ENCODE peak calls at places on chromosomes 12 and 14, in ten cellular contexts. One of them, this sample, is unnamed.

GRCh38 chr12:57342207-57342691 is 88.6 kb downstream of the R3HDM2 start:
- DNase-seq in psoas muscle: no peak
- DNase-seq in stimulated activated CD8-positive, alpha-beta memory T cell treated with anti-CD3 and anti-CD28 coated beads, Interleukin-12 subunit alpha, Interleukin-12 subunit beta, amount 100 ng/mL, for 4 hours: no peak
- DNase-seq in glutamatergic neuron: peak; percentile 40
- DNase-seq in NCI-H1694 treated with DMSO at 0.1 percent for 48 hours: peak; percentile 53
- DNase-seq in hypothalamus: no peak
- DNase-seq in upper lobe of right lung: no peak
- DNase-seq in AG04450: peak; percentile 4
- DNase-seq in GM04504: no peak
- DNase-seq in ELF-1: peak; percentile 46
- DNase-seq in this sample: peak; percentile 3

GRCh38 chr14:84036863-84037262 is 1493.1 kb upstream of the FLRT2 start:
- DNase-seq in glutamatergic neuron: no peak
- DNase-seq in AG04450: no peak
- DNase-seq in stimulated activated CD8-positive, alpha-beta memory T cell treated with anti-CD3 and anti-CD28 coated beads, Interleukin-12 subunit alpha, Interleukin-12 subunit beta, amount 100 ng/mL, for 4 hours: no peak
- DNase-seq in hypothalamus: no peak
- DNase-seq in NCI-H1694 treated with DMSO at 0.1 percent for 48 hours: no peak
- DNase-seq in ELF-1: peak; percentile 5
- DNase-seq in upper lobe of right lung: no peak
- DNase-seq in psoas muscle: no peak
- DNase-seq in GM04504: peak; percentile 65
- DNase-seq in this sample: no peak

GRCh38 chr12:28313631-28314030 is 123.4 kb downstream of the CCDC91 start:
- DNase-seq in AG04450: peak; percentile 3
- DNase-seq in glutamatergic neuron: no peak
- DNase-seq in stimulated activated CD8-positive, alpha-beta memory T cell treated with anti-CD3 and anti-CD28 coated beads, Interleukin-12 subunit alpha, Interleukin-12 subunit beta, amount 100 ng/mL, for 4 hours: no peak
- DNase-seq in GM04504: no peak
- DNase-seq in hypothalamus: no peak
- DNase-seq in ELF-1: no peak
- DNase-seq in NCI-H1694 treated with DMSO at 0.1 percent for 48 hours: no peak
- DNase-seq in upper lobe of right lung: no peak
- DNase-seq in psoas muscle: no peak
- DNase-seq in this sample: no peak

GRCh38 chr12:103901518-103902173 is 28.6 kb upstream of the HSP90B1 start:
- DNase-seq in stimulated activated CD8-positive, alpha-beta memory T cell treated with anti-CD3 and anti-CD28 coated beads, Interleukin-12 subunit alpha, Interleukin-12 subunit beta, amount 100 ng/mL, for 4 hours: no peak
- DNase-seq in upper lobe of right lung: no peak
- DNase-seq in hypothalamus: no peak
- DNase-seq in glutamatergic neuron: no peak
- DNase-seq in psoas muscle: no peak
- DNase-seq in NCI-H1694 treated with DMSO at 0.1 percent for 48 hours: no peak
- DNase-seq in ELF-1: no peak
- DNase-seq in AG04450: no peak
- DNase-seq in GM04504: no peak
- DNase-seq in this sample: no peak

GRCh38 chr14:99181804-99182520 is 90.0 kb downstream of the BCL11B start:
- DNase-seq in ELF-1: no peak
- DNase-seq in stimulated activated CD8-positive, alpha-beta memory T cell treated with anti-CD3 and anti-CD28 coated beads, Interleukin-12 subunit alpha, Interleukin-12 subunit beta, amount 100 ng/mL, for 4 hours: no peak
- DNase-seq in GM04504: no peak
- DNase-seq in glutamatergic neuron: no peak
- DNase-seq in psoas muscle: no peak
- DNase-seq in AG04450: no peak
- DNase-seq in NCI-H1694 treated with DMSO at 0.1 percent for 48 hours: no peak
- DNase-seq in upper lobe of right lung: no peak
- DNase-seq in hypothalamus: no peak
- DNase-seq in this sample: no peak

GRCh38 chr12:120181991-120182631 is 12.4 kb downstream of the GCN1 start:
- DNase-seq in glutamatergic neuron: no peak
- DNase-seq in hypothalamus: no peak
- DNase-seq in upper lobe of right lung: no peak
- DNase-seq in psoas muscle: peak; percentile 79
- DNase-seq in stimulated activated CD8-positive, alpha-beta memory T cell treated with anti-CD3 and anti-CD28 coated beads, Interleukin-12 subunit alpha, Interleukin-12 subunit beta, amount 100 ng/mL, for 4 hours: no peak
- DNase-seq in GM04504: no peak
- DNase-seq in NCI-H1694 treated with DMSO at 0.1 percent for 48 hours: no peak
- DNase-seq in AG04450: no peak
- DNase-seq in ELF-1: peak; percentile 83
- DNase-seq in this sample: no peak

GRCh38 chr14:81886588-81886987 is 352.9 kb upstream of the SEL1L start:
- DNase-seq in upper lobe of right lung: no peak
- DNase-seq in psoas muscle: no peak
- DNase-seq in glutamatergic neuron: no peak
- DNase-seq in GM04504: no peak
- DNase-seq in hypothalamus: no peak
- DNase-seq in ELF-1: no peak
- DNase-seq in AG04450: no peak
- DNase-seq in stimulated activated CD8-positive, alpha-beta memory T cell treated with anti-CD3 and anti-CD28 coated beads, Interleukin-12 subunit alpha, Interleukin-12 subunit beta, amount 100 ng/mL, for 4 hours: no peak
- DNase-seq in NCI-H1694 treated with DMSO at 0.1 percent for 48 hours: no peak
- DNase-seq in this sample: no peak

GRCh38 chr12:63994704-63995103 is 150.2 kb downstream of the SRGAP1 start:
- DNase-seq in hypothalamus: no peak
- DNase-seq in stimulated activated CD8-positive, alpha-beta memory T cell treated with anti-CD3 and anti-CD28 coated beads, Interleukin-12 subunit alpha, Interleukin-12 subunit beta, amount 100 ng/mL, for 4 hours: no peak
- DNase-seq in AG04450: no peak
- DNase-seq in GM04504: peak; percentile 64
- DNase-seq in NCI-H1694 treated with DMSO at 0.1 percent for 48 hours: peak; percentile 87
- DNase-seq in ELF-1: no peak
- DNase-seq in psoas muscle: no peak
- DNase-seq in glutamatergic neuron: no peak
- DNase-seq in upper lobe of right lung: no peak
- DNase-seq in this sample: no peak

GRCh38 chr12:94192506-94192905 is 44.1 kb downstream of the PLXNC1 start:
- DNase-seq in hypothalamus: no peak
- DNase-seq in NCI-H1694 treated with DMSO at 0.1 percent for 48 hours: no peak
- DNase-seq in AG04450: no peak
- DNase-seq in upper lobe of right lung: no peak
- DNase-seq in psoas muscle: no peak
- DNase-seq in GM04504: no peak
- DNase-seq in stimulated activated CD8-positive, alpha-beta memory T cell treated with anti-CD3 and anti-CD28 coated beads, Interleukin-12 subunit alpha, Interleukin-12 subunit beta, amount 100 ng/mL, for 4 hours: no peak
- DNase-seq in glutamatergic neuron: no peak
- DNase-seq in ELF-1: no peak
- DNase-seq in this sample: no peak

GRCh38 chr14:91947196-91948184 is at the start of gene FBLN5:
- DNase-seq in GM04504: peak; percentile 87
- DNase-seq in hypothalamus: no peak
- DNase-seq in AG04450: peak; percentile 74
- DNase-seq in upper lobe of right lung: peak; percentile 88
- DNase-seq in ELF-1: peak; percentile 34
- DNase-seq in NCI-H1694 treated with DMSO at 0.1 percent for 48 hours: peak; percentile 32
- DNase-seq in glutamatergic neuron: peak; percentile 29
- DNase-seq in psoas muscle: peak; percentile 86
- DNase-seq in stimulated activated CD8-positive, alpha-beta memory T cell treated with anti-CD3 and anti-CD28 coated beads, Interleukin-12 subunit alpha, Interleukin-12 subunit beta, amount 100 ng/mL, for 4 hours: peak; percentile 17
- DNase-seq in this sample: no peak

GRCh38 chr12:124385219-124385969 is 90.5 kb downstream of the RFLNA start:
- DNase-seq in hypothalamus: no peak
- DNase-seq in AG04450: peak; percentile 61
- DNase-seq in glutamatergic neuron: no peak
- DNase-seq in NCI-H1694 treated with DMSO at 0.1 percent for 48 hours: no peak
- DNase-seq in stimulated activated CD8-positive, alpha-beta memory T cell treated with anti-CD3 and anti-CD28 coated beads, Interleukin-12 subunit alpha, Interleukin-12 subunit beta, amount 100 ng/mL, for 4 hours: no peak
- DNase-seq in upper lobe of right lung: no peak
- DNase-seq in GM04504: no peak
- DNase-seq in ELF-1: peak; percentile 76
- DNase-seq in psoas muscle: no peak
- DNase-seq in this sample: no peak

GRCh38 chr12:96045566-96045965 is 10.2 kb upstream of the LTA4H start:
- DNase-seq in GM04504: no peak
- DNase-seq in upper lobe of right lung: peak; percentile 73
- DNase-seq in AG04450: no peak
- DNase-seq in glutamatergic neuron: no peak
- DNase-seq in psoas muscle: no peak
- DNase-seq in stimulated activated CD8-positive, alpha-beta memory T cell treated with anti-CD3 and anti-CD28 coated beads, Interleukin-12 subunit alpha, Interleukin-12 subunit beta, amount 100 ng/mL, for 4 hours: no peak
- DNase-seq in ELF-1: no peak
- DNase-seq in NCI-H1694 treated with DMSO at 0.1 percent for 48 hours: no peak
- DNase-seq in hypothalamus: no peak
- DNase-seq in this sample: no peak

GRCh38 chr12:30996255-30996654 is 69.7 kb downstream of the TSPAN11 start:
- DNase-seq in AG04450: peak; percentile 63
- DNase-seq in glutamatergic neuron: peak; percentile 27
- DNase-seq in NCI-H1694 treated with DMSO at 0.1 percent for 48 hours: peak; percentile 62
- DNase-seq in psoas muscle: no peak
- DNase-seq in ELF-1: no peak
- DNase-seq in stimulated activated CD8-positive, alpha-beta memory T cell treated with anti-CD3 and anti-CD28 coated beads, Interleukin-12 subunit alpha, Interleukin-12 subunit beta, amount 100 ng/mL, for 4 hours: no peak
- DNase-seq in upper lobe of right lung: no peak
- DNase-seq in hypothalamus: no peak
- DNase-seq in GM04504: no peak
- DNase-seq in this sample: no peak

GRCh38 chr12:18805516-18806248 is 67.8 kb downstream of the CAPZA3 start:
- DNase-seq in ELF-1: peak; percentile 41
- DNase-seq in hypothalamus: no peak
- DNase-seq in NCI-H1694 treated with DMSO at 0.1 percent for 48 hours: no peak
- DNase-seq in AG04450: no peak
- DNase-seq in psoas muscle: no peak
- DNase-seq in stimulated activated CD8-positive, alpha-beta memory T cell treated with anti-CD3 and anti-CD28 coated beads, Interleukin-12 subunit alpha, Interleukin-12 subunit beta, amount 100 ng/mL, for 4 hours: no peak
- DNase-seq in glutamatergic neuron: peak; percentile 31
- DNase-seq in GM04504: no peak
- DNase-seq in upper lobe of right lung: no peak
- DNase-seq in this sample: no peak

GRCh38 chr12:97886548-97887176 is 424.1 kb downstream of the RMST start:
- DNase-seq in ELF-1: no peak
- DNase-seq in NCI-H1694 treated with DMSO at 0.1 percent for 48 hours: no peak
- DNase-seq in psoas muscle: no peak
- DNase-seq in hypothalamus: no peak
- DNase-seq in upper lobe of right lung: no peak
- DNase-seq in stimulated activated CD8-positive, alpha-beta memory T cell treated with anti-CD3 and anti-CD28 coated beads, Interleukin-12 subunit alpha, Interleukin-12 subunit beta, amount 100 ng/mL, for 4 hours: no peak
- DNase-seq in GM04504: no peak
- DNase-seq in glutamatergic neuron: no peak
- DNase-seq in AG04450: no peak
- DNase-seq in this sample: no peak

GRCh38 chr14:71686677-71687076 is 245.6 kb upstream of the RGS6 start:
- DNase-seq in psoas muscle: peak; percentile 41
- DNase-seq in NCI-H1694 treated with DMSO at 0.1 percent for 48 hours: no peak
- DNase-seq in hypothalamus: no peak
- DNase-seq in AG04450: no peak
- DNase-seq in stimulated activated CD8-positive, alpha-beta memory T cell treated with anti-CD3 and anti-CD28 coated beads, Interleukin-12 subunit alpha, Interleukin-12 subunit beta, amount 100 ng/mL, for 4 hours: no peak
- DNase-seq in upper lobe of right lung: no peak
- DNase-seq in glutamatergic neuron: no peak
- DNase-seq in GM04504: peak; percentile 80
- DNase-seq in ELF-1: peak; percentile 16
- DNase-seq in this sample: no peak